ENCODE peak calls at places on chromosome 2, in seven cellular contexts. One of them, this sample, is unnamed.

GRCh38 chr2:223396993-223397392 is 205.2 kb downstream of the SCG2 start:
- DNase-seq in CD8-positive, alpha-beta memory T cell: no peak
- DNase-seq in heart left ventricle: no peak
- DNase-seq in stomach: no peak
- DNase-seq in left lung: no peak
- DNase-seq in HCT116: no peak
- DNase-seq in body of pancreas: no peak
- DNase-seq in this sample: no peak

GRCh38 chr2:198337368-198337767 is 533.0 kb downstream of the PLCL1 start:
- DNase-seq in CD8-positive, alpha-beta memory T cell: no peak
- DNase-seq in body of pancreas: no peak
- DNase-seq in heart left ventricle: no peak
- DNase-seq in left lung: no peak
- DNase-seq in HCT116: no peak
- DNase-seq in stomach: no peak
- DNase-seq in this sample: no peak

GRCh38 chr2:5869871-5870375 is 177.7 kb downstream of the SOX11 start:
- DNase-seq in HCT116: no peak
- DNase-seq in body of pancreas: no peak
- DNase-seq in CD8-positive, alpha-beta memory T cell: no peak
- DNase-seq in left lung: no peak
- DNase-seq in heart left ventricle: no peak
- DNase-seq in stomach: no peak
- DNase-seq in this sample: no peak

GRCh38 chr2:44324971-44325426 is 36.3 kb downstream of the PREPL start:
- DNase-seq in body of pancreas: peak; percentile 5
- DNase-seq in HCT116: no peak
- DNase-seq in CD8-positive, alpha-beta memory T cell: no peak
- DNase-seq in stomach: no peak
- DNase-seq in left lung: no peak
- DNase-seq in heart left ventricle: peak; percentile 20
- DNase-seq in this sample: no peak

GRCh38 chr2:61950133-61950560 is 44.7 kb downstream of the COMMD1 start:
- DNase-seq in HCT116: no peak
- DNase-seq in heart left ventricle: no peak
- DNase-seq in stomach: no peak
- DNase-seq in body of pancreas: no peak
- DNase-seq in CD8-positive, alpha-beta memory T cell: no peak
- DNase-seq in left lung: no peak
- DNase-seq in this sample: no peak

GRCh38 chr2:5368263-5368662 is 323.9 kb upstream of the SOX11 start:
- DNase-seq in CD8-positive, alpha-beta memory T cell: no peak
- DNase-seq in stomach: no peak
- DNase-seq in HCT116: no peak
- DNase-seq in left lung: no peak
- DNase-seq in heart left ventricle: no peak
- DNase-seq in body of pancreas: no peak
- DNase-seq in this sample: no peak

GRCh38 chr2:208980321-208980720 is 443.5 kb upstream of the MAP2 start:
- DNase-seq in HCT116: no peak
- DNase-seq in heart left ventricle: no peak
- DNase-seq in body of pancreas: no peak
- DNase-seq in left lung: no peak
- DNase-seq in stomach: no peak
- DNase-seq in CD8-positive, alpha-beta memory T cell: no peak
- DNase-seq in this sample: no peak

GRCh38 chr2:43676322-43677050 is at the start of gene C1GALT1C1L:
- DNase-seq in HCT116: no peak
- DNase-seq in stomach: peak; percentile 36
- DNase-seq in heart left ventricle: peak; percentile 59
- DNase-seq in body of pancreas: peak; percentile 65
- DNase-seq in CD8-positive, alpha-beta memory T cell: no peak
- DNase-seq in left lung: peak; percentile 51
- DNase-seq in this sample: peak; percentile 65

GRCh38 chr2:112048887-112049286 is 6.2 kb upstream of the TMEM87B start:
- DNase-seq in heart left ventricle: no peak
- DNase-seq in body of pancreas: peak; percentile 71
- DNase-seq in CD8-positive, alpha-beta memory T cell: no peak
- DNase-seq in left lung: no peak
- DNase-seq in stomach: no peak
- DNase-seq in HCT116: peak; percentile 59
- DNase-seq in this sample: no peak

GRCh38 chr2:215746507-215747243 is 266.7 kb downstream of the MREG start:
- DNase-seq in CD8-positive, alpha-beta memory T cell: no peak
- DNase-seq in body of pancreas: no peak
- DNase-seq in left lung: no peak
- DNase-seq in heart left ventricle: no peak
- DNase-seq in stomach: no peak
- DNase-seq in HCT116: no peak
- DNase-seq in this sample: no peak

GRCh38 chr2:213065583-213066444 is 85.6 kb downstream of the IKZF2 start:
- DNase-seq in stomach: peak; percentile 26
- DNase-seq in body of pancreas: peak; percentile 34
- DNase-seq in heart left ventricle: peak; percentile 11
- DNase-seq in HCT116: no peak
- DNase-seq in left lung: peak; percentile 36
- DNase-seq in CD8-positive, alpha-beta memory T cell: no peak
- DNase-seq in this sample: peak; percentile 33

GRCh38 chr2:118169359-118170005 is 81.2 kb downstream of the INSIG2 start:
- DNase-seq in CD8-positive, alpha-beta memory T cell: no peak
- DNase-seq in HCT116: no peak
- DNase-seq in stomach: no peak
- DNase-seq in body of pancreas: peak; percentile 12
- DNase-seq in heart left ventricle: no peak
- DNase-seq in left lung: peak; percentile 46
- DNase-seq in this sample: peak; percentile 6

GRCh38 chr2:62056341-62056740 is 139.6 kb upstream of the B3GNT2 start:
- DNase-seq in HCT116: no peak
- DNase-seq in stomach: no peak
- DNase-seq in left lung: no peak
- DNase-seq in heart left ventricle: no peak
- DNase-seq in CD8-positive, alpha-beta memory T cell: no peak
- DNase-seq in body of pancreas: no peak
- DNase-seq in this sample: no peak

GRCh38 chr2:54503828-54504227 is 47.7 kb downstream of the SPTBN1 start:
- DNase-seq in HCT116: no peak
- DNase-seq in heart left ventricle: no peak
- DNase-seq in body of pancreas: no peak
- DNase-seq in stomach: no peak
- DNase-seq in left lung: no peak
- DNase-seq in CD8-positive, alpha-beta memory T cell: no peak
- DNase-seq in this sample: no peak

GRCh38 chr2:54504866-54505265 is 48.7 kb downstream of the SPTBN1 start:
- DNase-seq in stomach: no peak
- DNase-seq in heart left ventricle: no peak
- DNase-seq in CD8-positive, alpha-beta memory T cell: no peak
- DNase-seq in body of pancreas: no peak
- DNase-seq in HCT116: no peak
- DNase-seq in left lung: no peak
- DNase-seq in this sample: no peak

GRCh38 chr2:54500404-54501147 is 44.4 kb downstream of the SPTBN1 start:
- DNase-seq in left lung: no peak
- DNase-seq in heart left ventricle: no peak
- DNase-seq in CD8-positive, alpha-beta memory T cell: no peak
- DNase-seq in body of pancreas: no peak
- DNase-seq in stomach: no peak
- DNase-seq in HCT116: no peak
- DNase-seq in this sample: no peak

GRCh38 chr2:54503192-54503591 is 47.1 kb downstream of the SPTBN1 start:
- DNase-seq in heart left ventricle: peak; percentile 35
- DNase-seq in body of pancreas: peak; percentile 18
- DNase-seq in CD8-positive, alpha-beta memory T cell: peak; percentile 4
- DNase-seq in left lung: no peak
- DNase-seq in HCT116: no peak
- DNase-seq in stomach: no peak
- DNase-seq in this sample: no peak

GRCh38 chr2:54502731-54503130 is 46.6 kb downstream of the SPTBN1 start:
- DNase-seq in stomach: no peak
- DNase-seq in body of pancreas: no peak
- DNase-seq in CD8-positive, alpha-beta memory T cell: no peak
- DNase-seq in left lung: no peak
- DNase-seq in heart left ventricle: no peak
- DNase-seq in HCT116: no peak
- DNase-seq in this sample: no peak
- H3K4me1 ChIP-seq in stomach: peaks cover 29% of the 10 kb centered on the region
- H3K4me1 ChIP-seq in body of pancreas: peaks cover 16% of the 10 kb centered on the region
- H3K4me1 ChIP-seq in CD8-positive, alpha-beta memory T cell: no peaks in the 10 kb centered on the region
- H3K4me1 ChIP-seq in left lung: peaks cover 26% of the 10 kb centered on the region
- H3K4me1 ChIP-seq in heart left ventricle: peaks cover 96% of the 10 kb centered on the region
- H3K4me1 ChIP-seq in HCT116: no peaks in the 10 kb centered on the region
- H3K4me1 ChIP-seq in this sample: no peaks in the 10 kb centered on the region

GRCh38 chr2:237411683-237412349 is 2.1 kb downstream of the COL6A3 start:
- DNase-seq in CD8-positive, alpha-beta memory T cell: no peak
- DNase-seq in body of pancreas: no peak
- DNase-seq in left lung: no peak
- DNase-seq in stomach: no peak
- DNase-seq in heart left ventricle: no peak
- DNase-seq in HCT116: no peak
- DNase-seq in this sample: no peak
- H3K4me3 ChIP-seq in CD8-positive, alpha-beta memory T cell: no peak overlapping the region
- H3K4me3 ChIP-seq in body of pancreas: no peak overlapping the region
- H3K4me3 ChIP-seq in left lung: peak overlapping the region; percentile 38
- H3K4me3 ChIP-seq in stomach: peak overlapping the region; percentile 48
- H3K4me3 ChIP-seq in heart left ventricle: peak overlapping the region; percentile 55
- H3K4me3 ChIP-seq in HCT116: no peak overlapping the region
- H3K4me3 ChIP-seq in this sample: no peak overlapping the region

GRCh38 chr2:42300527-42300926 is 60.5 kb downstream of the COX7A2L start:
- DNase-seq in CD8-positive, alpha-beta memory T cell: no peak
- DNase-seq in HCT116: no peak
- DNase-seq in body of pancreas: no peak
- DNase-seq in left lung: no peak
- DNase-seq in stomach: no peak
- DNase-seq in heart left ventricle: no peak
- DNase-seq in this sample: no peak

GRCh38 chr2:42297322-42297936 is 63.6 kb downstream of the COX7A2L start:
- DNase-seq in heart left ventricle: no peak
- DNase-seq in body of pancreas: no peak
- DNase-seq in HCT116: no peak
- DNase-seq in left lung: no peak
- DNase-seq in stomach: no peak
- DNase-seq in CD8-positive, alpha-beta memory T cell: no peak
- DNase-seq in this sample: no peak

GRCh38 chr2:42298132-42298531 is 62.9 kb downstream of the COX7A2L start:
- DNase-seq in CD8-positive, alpha-beta memory T cell: no peak
- DNase-seq in HCT116: no peak
- DNase-seq in left lung: no peak
- DNase-seq in stomach: no peak
- DNase-seq in body of pancreas: no peak
- DNase-seq in heart left ventricle: no peak
- DNase-seq in this sample: no peak

GRCh38 chr2:42296226-42296625 is 64.8 kb downstream of the COX7A2L start:
- DNase-seq in HCT116: no peak
- DNase-seq in CD8-positive, alpha-beta memory T cell: no peak
- DNase-seq in body of pancreas: no peak
- DNase-seq in stomach: no peak
- DNase-seq in left lung: no peak
- DNase-seq in heart left ventricle: no peak
- DNase-seq in this sample: no peak

GRCh38 chr2:42298996-42299754 is 61.8 kb downstream of the COX7A2L start:
- DNase-seq in HCT116: no peak
- DNase-seq in stomach: no peak
- DNase-seq in body of pancreas: no peak
- DNase-seq in heart left ventricle: no peak
- DNase-seq in CD8-positive, alpha-beta memory T cell: no peak
- DNase-seq in left lung: no peak
- DNase-seq in this sample: no peak
- H3K4me1 ChIP-seq in HCT116: no peaks in the 10 kb centered on the region
- H3K4me1 ChIP-seq in stomach: peaks cover 6% of the 10 kb centered on the region
- H3K4me1 ChIP-seq in body of pancreas: no peaks in the 10 kb centered on the region
- H3K4me1 ChIP-seq in heart left ventricle: no peaks in the 10 kb centered on the region
- H3K4me1 ChIP-seq in CD8-positive, alpha-beta memory T cell: peaks cover 49% of the 10 kb centered on the region
- H3K4me1 ChIP-seq in left lung: no peaks in the 10 kb centered on the region
- H3K4me1 ChIP-seq in this sample: no peaks in the 10 kb centered on the region

DNA sequence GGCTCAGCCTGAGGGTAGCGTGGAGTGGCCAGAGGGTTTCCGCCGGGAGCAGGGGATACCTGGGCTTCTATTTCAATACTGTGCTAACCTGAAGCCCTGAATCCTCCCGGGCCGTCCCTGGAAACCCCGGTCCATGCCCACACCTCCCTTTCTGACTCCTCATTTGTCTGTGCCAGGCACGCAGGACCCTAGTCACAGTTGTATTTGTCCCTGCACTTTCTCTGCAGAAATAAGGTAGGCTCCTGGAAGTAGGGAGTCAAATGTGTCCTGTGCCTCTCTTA is 418.8 kb upstream of the HS6ST1 start:
- DNase-seq in heart left ventricle: no peak
- DNase-seq in CD8-positive, alpha-beta memory T cell: no peak
- DNase-seq in left lung: no peak
- DNase-seq in stomach: no peak
- DNase-seq in HCT116: no peak
- DNase-seq in body of pancreas: no peak
- DNase-seq in this sample: no peak
- H3K4me3 ChIP-seq in heart left ventricle: no peak overlapping the region
- H3K4me3 ChIP-seq in CD8-positive, alpha-beta memory T cell: no peak overlapping the region
- H3K4me3 ChIP-seq in left lung: no peak overlapping the region
- H3K4me3 ChIP-seq in stomach: no peak overlapping the region
- H3K4me3 ChIP-seq in HCT116: no peak overlapping the region
- H3K4me3 ChIP-seq in body of pancreas: no peak overlapping the region
- H3K4me3 ChIP-seq in this sample: no peak overlapping the region

GRCh38 chr2:174773191-174773590 is 8.9 kb upstream of the CHRNA1 start:
- DNase-seq in HCT116: no peak
- DNase-seq in body of pancreas: no peak
- DNase-seq in CD8-positive, alpha-beta memory T cell: no peak
- DNase-seq in stomach: no peak
- DNase-seq in heart left ventricle: no peak
- DNase-seq in left lung: no peak
- DNase-seq in this sample: no peak
- H3K4me1 ChIP-seq in HCT116: no peaks in the 10 kb centered on the region
- H3K4me1 ChIP-seq in body of pancreas: peaks cover 4% of the 10 kb centered on the region
- H3K4me1 ChIP-seq in CD8-positive, alpha-beta memory T cell: peaks cover 25% of the 10 kb centered on the region
- H3K4me1 ChIP-seq in stomach: no peaks in the 10 kb centered on the region
- H3K4me1 ChIP-seq in heart left ventricle: peaks cover 12% of the 10 kb centered on the region
- H3K4me1 ChIP-seq in left lung: peaks cover 6% of the 10 kb centered on the region
- H3K4me1 ChIP-seq in this sample: no peaks in the 10 kb centered on the region

DNA sequence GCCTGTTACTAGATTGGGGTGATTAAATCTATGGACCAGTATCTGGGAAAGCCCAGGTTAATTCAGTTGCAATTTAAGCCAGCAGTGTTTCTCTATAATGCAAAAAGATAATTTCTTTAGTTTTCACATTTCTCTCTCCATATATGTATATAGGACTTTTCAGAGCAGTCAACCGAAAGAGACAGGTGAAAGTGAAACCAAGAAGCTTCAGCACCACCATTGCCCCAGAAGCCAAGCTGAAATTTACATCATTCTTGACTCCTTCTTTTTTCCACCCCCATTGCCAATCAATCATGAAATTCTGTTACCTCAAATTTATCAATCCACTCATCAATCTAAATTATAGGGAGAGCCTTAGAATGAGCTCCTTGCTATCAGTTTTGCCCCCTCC is 2.8 kb upstream of the LRP2 start:
- DNase-seq in body of pancreas: no peak
- DNase-seq in HCT116: no peak
- DNase-seq in stomach: no peak
- DNase-seq in left lung: no peak
- DNase-seq in heart left ventricle: no peak
- DNase-seq in CD8-positive, alpha-beta memory T cell: no peak
- DNase-seq in this sample: no peak
- H3K4me3 ChIP-seq in body of pancreas: no peak overlapping the region
- H3K4me3 ChIP-seq in HCT116: peak overlapping the region; percentile 71
- H3K4me3 ChIP-seq in stomach: peak overlapping the region; percentile 55
- H3K4me3 ChIP-seq in left lung: peak overlapping the region; percentile 42
- H3K4me3 ChIP-seq in heart left ventricle: peak overlapping the region; percentile 51
- H3K4me3 ChIP-seq in CD8-positive, alpha-beta memory T cell: peak overlapping the region; percentile 71
- H3K4me3 ChIP-seq in this sample: no peak overlapping the region

GRCh38 chr2:160371251-160372009 is 122.2 kb downstream of the RBMS1 start:
- DNase-seq in HCT116: no peak
- DNase-seq in heart left ventricle: peak; percentile 39
- DNase-seq in stomach: no peak
- DNase-seq in CD8-positive, alpha-beta memory T cell: no peak
- DNase-seq in left lung: no peak
- DNase-seq in body of pancreas: no peak
- DNase-seq in this sample: no peak
- H3K4me1 ChIP-seq in HCT116: no peaks in the 10 kb centered on the region
- H3K4me1 ChIP-seq in heart left ventricle: peaks cover 96% of the 10 kb centered on the region
- H3K4me1 ChIP-seq in stomach: peaks cover 45% of the 10 kb centered on the region
- H3K4me1 ChIP-seq in CD8-positive, alpha-beta memory T cell: peaks cover 80% of the 10 kb centered on the region
- H3K4me1 ChIP-seq in left lung: peaks cover 61% of the 10 kb centered on the region
- H3K4me1 ChIP-seq in body of pancreas: peaks cover 37% of the 10 kb centered on the region
- H3K4me1 ChIP-seq in this sample: peaks cover 21% of the 10 kb centered on the region

This sample was measured in mucosa of descending colon.